ENCODE peak calls at places on chromosomes 13 and 19, in five cellular contexts. C is MM.1S, V is PC-9, P is cardiac muscle cell, X is retinal pigment epithelial cell. W is an unnamed sample.

GRCh38 chr13:99528547-99528946 is 27.3 kb downstream of the TM9SF2 start:
- DNase-seq in C (no peak), V (no peak), P (peak), X (peak), W (no peak)

GRCh38 chr13:95237310-95237870 is 63.9 kb downstream of the ABCC4 start:
- DNase-seq in C (no peak), V (no peak), P (no peak), X (no peak), W (no peak)

GRCh38 chr13:35378939-35379338 is 97.5 kb downstream of the MAB21L1 start:
- DNase-seq in C (no peak), V (no peak), P (peak), X (no peak), W (no peak)

GRCh38 chr19:30631035-30631375 is 258.8 kb downstream of the ZNF536 start:
- DNase-seq in C (no peak), V (no peak), P (no peak), X (no peak), W (no peak)

GRCh38 chr19:1360818-1361461 is 22.8 kb upstream of the NDUFS7 start:
- DNase-seq in C (no peak), V (no peak), P (peak), X (no peak), W (no peak)

GRCh38 chr13:20332361-20333096 is 100.4 kb upstream of the GJB6 start:
- DNase-seq in C (no peak), V (no peak), P (peak), X (no peak), W (no peak)

GRCh38 chr19:30656520-30657100 is 284.4 kb downstream of the ZNF536 start:
- DNase-seq in C (no peak), V (no peak), P (no peak), X (no peak), W (no peak)

GRCh38 chr13:90702050-90702449 is 645.4 kb upstream of the MIR17HG start:
- DNase-seq in C (no peak), V (no peak), P (no peak), X (no peak), W (no peak)

GRCh38 chr13:81610613-81611012 is 1269.7 kb upstream of the SPRY2 start:
- DNase-seq in C (no peak), V (no peak), P (no peak), X (no peak), W (no peak)

GRCh38 chr13:44058586-44059238 is 179.0 kb downstream of the LACC1 start:
- DNase-seq in C (no peak), V (no peak), P (no peak), X (no peak), W (no peak)

GRCh38 chr13:39515231-39515630 is 87.8 kb downstream of the LHFPL6 start:
- DNase-seq in C (no peak), V (no peak), P (no peak), X (no peak), W (no peak)

GRCh38 chr13:106375085-106375484 is 160.4 kb downstream of the EFNB2 start:
- DNase-seq in C (no peak), V (no peak), P (no peak), X (no peak), W (no peak)

GRCh38 chr13:106378263-106378662 is 157.2 kb downstream of the EFNB2 start:
- DNase-seq in C (no peak), V (no peak), P (no peak), X (no peak), W (no peak)

GRCh38 chr13:106377341-106377740 is 158.1 kb downstream of the EFNB2 start:
- DNase-seq in C (no peak), V (no peak), P (no peak), X (no peak), W (no peak)

GRCh38 chr13:106374631-106375030 is 160.8 kb downstream of the EFNB2 start:
- DNase-seq in C (no peak), V (no peak), P (no peak), X (no peak), W (no peak)

DNA sequence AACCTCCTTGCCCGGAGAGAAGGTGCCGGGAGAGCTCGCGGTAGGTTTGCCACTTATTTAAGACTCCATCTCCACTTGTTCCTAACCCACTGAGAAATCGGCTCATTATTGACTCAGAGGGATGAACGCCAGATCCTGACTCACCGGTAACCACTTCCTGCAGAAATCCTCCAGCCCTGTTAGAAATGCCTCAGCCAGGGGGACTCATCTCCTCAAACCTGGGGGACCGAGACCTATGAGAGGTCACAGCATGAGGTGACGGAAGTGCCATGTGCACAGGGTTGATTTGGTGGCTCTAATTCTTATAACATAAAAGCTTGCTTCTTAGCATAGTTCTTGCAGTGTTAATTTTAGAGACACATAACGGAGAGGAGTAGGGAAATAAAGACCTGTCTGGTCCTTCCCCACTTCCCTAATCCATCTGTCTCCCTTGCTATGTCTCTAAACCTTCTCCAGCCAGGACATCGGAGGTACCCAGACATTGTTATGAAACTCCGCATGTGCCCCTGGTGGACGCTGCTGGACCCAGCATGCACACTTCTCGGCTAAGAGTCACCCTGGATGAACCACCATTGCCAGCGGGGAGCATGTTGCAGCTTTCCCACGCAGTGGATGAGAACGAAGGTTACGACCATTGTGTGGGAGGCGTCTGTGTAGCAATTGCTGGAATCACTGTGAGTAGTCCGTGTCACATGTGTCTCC is 158.9 kb downstream of the EFNB2 start:
- DNase-seq in C (no peak), V (peak), P (peak), X (peak), W (no peak)
- TF ChIP-seq CTCF in C (no peak), V (peak), P (peak), X (peak), W (no peak)

DNA sequence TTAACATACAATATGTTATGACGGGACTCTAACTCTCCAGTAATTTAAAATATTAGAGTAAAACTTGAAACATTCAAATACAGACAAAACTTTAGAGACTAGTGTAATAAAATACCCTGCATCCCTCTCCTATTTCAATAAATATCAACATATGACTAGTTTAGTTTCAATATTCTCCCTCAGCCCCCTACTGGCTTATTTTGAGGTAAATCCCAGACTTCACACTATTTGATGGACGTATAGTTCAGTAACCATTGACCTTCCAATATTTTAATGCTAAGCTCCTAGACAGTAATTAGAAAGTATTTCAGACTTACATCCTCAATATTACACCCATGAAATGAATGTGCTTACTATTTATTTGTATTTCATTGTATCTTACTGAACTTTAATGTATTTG is 180.7 kb upstream of the STARD13 start:
- DNase-seq in C (no peak), V (no peak), P (no peak), X (no peak), W (no peak)
- TF ChIP-seq CTCF in C (no peak), V (no peak), P (peak), X (peak), W (no peak)

GRCh38 chr13:101415358-101416174 is 742 bp downstream of the NALCN start:
- DNase-seq in C (peak), V (no peak), P (no peak), X (no peak), W (no peak)

GRCh38 chr13:101417043-101417406 is 717 bp upstream of the NALCN start:
- DNase-seq in C (no peak), V (peak), P (peak), X (peak), W (no peak)

GRCh38 chr13:101417501-101417900 is 1.2 kb upstream of the NALCN start:
- DNase-seq in C (no peak), V (peak), P (no peak), X (no peak), W (no peak)

GRCh38 chr13:101412076-101412475 is 4.2 kb downstream of the NALCN start:
- DNase-seq in C (no peak), V (no peak), P (no peak), X (no peak), W (no peak)

GRCh38 chr13:101416181-101417042 is at the start of gene NALCN:
- DNase-seq in C (peak), V (peak), P (peak), X (no peak), W (no peak)
- TF ChIP-seq CTCF in C (no peak), V (no peak), P (no peak), X (no peak), W (no peak)

GRCh38 chr19:33673258-33673875 is 51.6 kb downstream of the CHST8 start:
- DNase-seq in C (no peak), V (no peak), P (no peak), X (no peak), W (peak)
- TF ChIP-seq CTCF in C (no peak), V (no peak), P (no peak), X (no peak), W (no peak)

DNA sequence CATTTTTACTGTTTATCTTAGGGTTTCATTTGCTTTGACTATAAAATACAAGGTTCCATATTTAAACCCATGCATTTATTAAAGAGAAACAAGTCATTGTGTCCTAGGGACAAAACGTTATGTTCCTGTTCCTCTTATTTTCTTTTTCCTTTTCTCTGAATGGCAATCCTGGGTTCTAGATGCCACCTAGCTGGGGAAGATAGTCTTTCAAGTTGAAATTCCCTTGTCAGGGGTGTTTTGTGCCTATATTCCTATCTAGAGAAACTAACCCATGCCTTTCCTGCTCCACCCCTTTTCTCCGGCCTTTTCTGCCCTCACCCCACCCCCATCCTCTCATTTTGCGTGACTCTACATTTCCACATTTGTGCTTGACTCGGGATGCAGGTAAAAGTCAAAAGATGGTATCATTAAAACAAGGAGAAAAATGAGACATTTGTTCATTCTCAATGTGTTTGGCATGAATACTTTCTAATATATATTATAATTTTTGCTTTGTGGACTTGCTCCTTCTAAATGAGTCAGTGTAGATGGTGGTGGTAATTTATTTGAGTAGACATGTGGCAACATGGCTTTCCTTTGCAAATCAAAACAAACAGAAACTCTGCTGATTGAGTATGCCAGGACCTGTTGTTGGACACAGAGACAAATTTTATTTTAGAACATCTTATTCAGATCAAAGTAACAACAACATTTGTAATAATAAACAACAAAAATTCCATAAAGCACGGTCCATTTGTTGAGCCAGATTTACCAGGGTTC is 26.8 kb upstream of the STARD13 start:
- DNase-seq in C (no peak), V (no peak), P (peak), X (no peak), W (no peak)
- TF ChIP-seq CTCF in C (no peak), V (no peak), P (peak), X (peak), W (no peak)

GRCh38 chr19:43591904-43592772 is 3.8 kb downstream of the IRGQ start:
- DNase-seq in C (no peak), V (no peak), P (no peak), X (no peak), W (no peak)

GRCh38 chr19:43589277-43589676 is 6.7 kb downstream of the IRGQ start:
- DNase-seq in C (no peak), V (no peak), P (no peak), X (no peak), W (no peak)

GRCh38 chr19:43592800-43593350 is 3.1 kb downstream of the IRGQ start:
- DNase-seq in C (no peak), V (no peak), P (no peak), X (no peak), W (no peak)

GRCh38 chr19:43586346-43586745 is 9.6 kb downstream of the IRGQ start:
- DNase-seq in C (no peak), V (no peak), P (no peak), X (no peak), W (no peak)

DNA sequence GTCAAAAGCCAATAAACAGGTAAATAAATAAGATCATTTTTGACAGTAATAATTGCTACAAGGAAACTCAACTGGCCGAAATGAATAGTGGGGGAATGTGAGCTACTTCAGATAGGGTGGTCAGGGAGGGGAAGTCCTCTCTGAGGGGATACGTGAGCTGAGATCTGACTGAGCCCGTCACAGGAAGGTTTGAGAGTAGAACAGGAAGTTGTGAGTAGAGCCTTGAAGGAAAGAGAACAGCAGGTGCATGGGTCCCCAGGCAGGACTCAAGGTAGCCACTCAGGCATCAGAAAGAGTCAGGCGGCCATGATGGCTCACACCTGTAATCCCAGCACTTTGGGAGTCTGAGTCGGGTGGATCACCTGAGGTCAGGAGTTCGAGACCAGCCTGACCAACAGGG is 6.3 kb downstream of the IRGQ start:
- DNase-seq in C (no peak), V (no peak), P (no peak), X (no peak), W (no peak)
- TF ChIP-seq CTCF in C (no peak), V (no peak), P (no peak), X (no peak), W (no peak)

GRCh38 chr19:18683109-18683954 is at the start of gene CRTC1:
- DNase-seq in C (peak), V (peak), P (peak), X (no peak), W (peak)
- TF ChIP-seq CTCF in C (no peak), V (no peak), P (no peak), X (no peak), W (no peak)

DNA sequence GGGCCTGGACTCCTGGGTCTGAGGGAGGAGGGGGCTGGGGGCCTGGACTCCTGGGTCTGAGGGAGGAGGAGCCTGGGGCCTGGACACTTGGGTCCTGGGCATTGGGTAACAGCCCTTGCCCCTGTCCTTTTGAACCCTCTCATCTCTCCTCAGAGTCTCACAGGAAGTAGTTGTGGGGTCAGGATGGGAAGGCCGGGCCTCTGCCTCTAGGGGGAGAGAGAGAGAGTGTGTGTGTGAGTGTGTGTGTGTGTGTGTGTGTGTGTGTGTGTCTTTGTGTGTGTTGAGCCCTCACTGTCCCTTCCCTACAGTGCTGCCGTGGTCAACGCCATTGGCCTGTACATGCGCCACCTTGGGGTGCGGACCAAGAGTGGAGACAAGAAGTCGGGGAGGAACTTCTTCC is 10.9 kb downstream of the ARHGEF1 start:
- DNase-seq in C (peak), V (no peak), P (peak), X (no peak), W (no peak)
- TF ChIP-seq CTCF in C (no peak), V (no peak), P (peak), X (peak), W (no peak)